ENCODE peak calls at places on chromosomes 3 and 15, in nine cellular contexts. Z is WERI-Rb-1, I is fibroblast of lung, Q is PC-9, G is foreskin fibroblast, M is fibroblast of mammary gland, K is AG09309, F is ovary, T is endodermal cell. X is an unnamed sample.

GRCh38 chr15:69573815-69574472 is 121.3 kb downstream of the RPLP1 start:
- DNase-seq in G (no peak), T (no peak), F (no peak), K (no peak), I (peak), Z (no peak), Q (no peak), M (peak), X (no peak)

GRCh38 chr15:101562428-101563059 is 73.0 kb upstream of the PCSK6 start:
- DNase-seq in Q (no peak), M (no peak), I (no peak), F (no peak), Z (no peak), T (no peak), G (no peak), K (no peak), X (no peak)

GRCh38 chr15:60477991-60478632 is 830 bp downstream of the ICE2 start:
- DNase-seq in K (no peak), M (peak), Z (no peak), Q (peak), I (peak), F (no peak), G (peak), T (peak), X (peak)

GRCh38 chr15:56168394-56168793 is 75.3 kb downstream of the RFX7 start:
- DNase-seq in G (peak), Z (no peak), K (no peak), T (no peak), Q (no peak), I (peak), M (peak), F (no peak), X (peak)

GRCh38 chr15:55222588-55222987 is 25.8 kb upstream of the RSL24D1 start:
- DNase-seq in Z (no peak), T (no peak), Q (no peak), F (no peak), I (no peak), M (no peak), K (no peak), G (no peak), X (no peak)

GRCh38 chr3:139427283-139428060 is 38.0 kb upstream of the COPB2 start:
- DNase-seq in G (peak), Q (peak), Z (peak), F (no peak), T (peak), K (peak), I (peak), M (peak), X (peak)

GRCh38 chr3:33942483-33943150 is 144.2 kb downstream of the PDCD6IP start:
- DNase-seq in M (peak), G (no peak), I (peak), F (no peak), Q (no peak), Z (no peak), K (no peak), T (no peak), X (no peak)

GRCh38 chr3:69385033-69385722 is 710 bp downstream of the FRMD4B start:
- DNase-seq in K (no peak), M (no peak), Z (no peak), I (no peak), T (no peak), Q (no peak), G (no peak), F (no peak), X (no peak)

GRCh38 chr15:96416934-96417759 is 86.6 kb downstream of the NR2F2 start:
- DNase-seq in Z (no peak), M (peak), T (peak), F (no peak), Q (no peak), K (no peak), G (peak), I (peak), X (peak)

GRCh38 chr15:96414875-96415274 is 84.4 kb downstream of the NR2F2 start:
- DNase-seq in Q (no peak), I (no peak), T (no peak), G (no peak), K (no peak), M (no peak), Z (no peak), F (no peak), X (no peak)

GRCh38 chr15:96415513-96416217 is 85.2 kb downstream of the NR2F2 start:
- DNase-seq in M (no peak), F (no peak), Z (no peak), Q (no peak), T (no peak), K (no peak), G (no peak), I (no peak), X (no peak)

GRCh38 chr15:96417760-96418130 is 87.2 kb downstream of the NR2F2 start:
- DNase-seq in Q (no peak), F (no peak), I (no peak), M (no peak), K (no peak), T (no peak), Z (no peak), G (no peak), X (no peak)

DNA sequence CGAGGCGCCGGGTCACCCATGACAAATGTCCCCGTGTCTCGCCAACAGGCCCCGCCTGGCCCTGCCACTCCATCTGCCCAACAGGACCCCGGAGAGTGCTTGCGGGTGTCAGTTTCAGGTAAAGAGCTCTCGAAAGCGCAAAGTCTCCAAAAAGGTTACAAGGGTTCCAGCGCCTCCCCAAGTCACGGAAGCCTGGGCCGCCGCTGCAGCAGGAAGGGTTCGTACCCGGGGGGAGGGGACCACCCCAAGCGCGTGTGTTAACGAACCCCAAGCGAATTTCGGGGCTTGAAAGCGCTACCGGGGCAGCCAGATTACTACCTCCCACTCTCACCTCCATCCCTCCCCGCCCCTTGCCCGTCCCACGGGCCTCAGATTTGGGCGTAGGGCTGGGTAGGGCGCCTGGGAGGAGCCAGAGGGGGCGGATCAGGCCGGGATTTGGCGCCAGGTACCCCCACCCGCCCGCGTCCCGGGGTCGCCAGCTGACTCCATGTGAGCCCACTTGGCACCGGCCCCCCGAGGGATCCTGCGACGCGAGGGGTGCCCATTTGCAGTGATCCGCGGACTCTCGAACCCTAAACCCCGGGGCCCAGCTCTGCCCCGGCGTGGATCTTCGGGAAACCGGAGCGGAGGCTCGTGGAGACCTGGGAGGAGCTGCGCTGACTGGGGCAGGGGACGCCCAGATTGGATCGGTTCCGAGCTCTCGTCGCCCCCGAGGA is 85.9 kb downstream of the NR2F2 start:
- DNase-seq in I (no peak), G (no peak), T (peak), M (no peak), Z (no peak), Q (no peak), K (no peak), F (no peak), X (no peak)
- H3K4me3 ChIP-seq in I (peak), G (no peak), T (peak), M (peak), Z (no peak), Q (no peak), K (no peak), F (peak), X (peak)

GRCh38 chr15:89127054-89127702 is 38.9 kb downstream of the ABHD2 start:
- DNase-seq in K (no peak), G (peak), F (no peak), Z (peak), M (peak), Q (no peak), I (no peak), T (no peak), X (no peak)
- TF ChIP-seq CTCF in K (peak), G (no peak), F (no peak), Z (peak), M (peak), Q (peak), I (peak), T (peak), X (peak)

DNA sequence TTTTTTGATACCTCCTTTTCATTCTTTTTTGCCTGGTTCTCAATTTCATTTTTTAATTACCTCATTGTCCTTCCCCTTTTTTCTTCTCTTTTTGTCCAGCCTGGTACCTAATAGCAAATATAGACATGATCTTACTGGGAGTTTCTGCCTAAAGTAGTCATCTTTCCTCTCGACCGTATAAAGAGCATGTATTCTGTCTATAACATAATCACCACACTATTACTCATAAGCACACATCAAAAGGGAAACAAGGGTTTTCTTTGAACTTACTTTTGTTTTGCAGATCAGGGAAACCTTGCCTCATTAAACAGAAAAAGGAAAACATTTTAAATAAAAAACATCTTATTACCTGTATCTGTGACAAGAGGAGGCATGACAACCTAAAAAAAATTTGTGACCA is 33.0 kb downstream of the FAM98B start:
- DNase-seq in K (no peak), M (no peak), F (no peak), Q (no peak), G (no peak), T (no peak), Z (no peak), I (peak), X (no peak)
- H3K4me3 ChIP-seq in K (no peak), M (no peak), F (no peak), Q (no peak), G (no peak), T (no peak), Z (no peak), I (no peak), X (no peak)

GRCh38 chr15:89305395-89305794 is 29.2 kb downstream of the POLG start:
- DNase-seq in I (no peak), M (no peak), K (no peak), Q (no peak), G (no peak), F (no peak), Z (no peak), T (no peak), X (no peak)

GRCh38 chr15:89301304-89302089 is 33.1 kb downstream of the POLG start:
- DNase-seq in M (no peak), K (no peak), Z (no peak), T (no peak), F (no peak), I (no peak), Q (no peak), G (no peak), X (no peak)

GRCh38 chr15:89303986-89304385 is 30.6 kb downstream of the POLG start:
- DNase-seq in G (peak), M (no peak), Q (no peak), F (no peak), Z (no peak), T (no peak), K (no peak), I (no peak), X (no peak)

DNA sequence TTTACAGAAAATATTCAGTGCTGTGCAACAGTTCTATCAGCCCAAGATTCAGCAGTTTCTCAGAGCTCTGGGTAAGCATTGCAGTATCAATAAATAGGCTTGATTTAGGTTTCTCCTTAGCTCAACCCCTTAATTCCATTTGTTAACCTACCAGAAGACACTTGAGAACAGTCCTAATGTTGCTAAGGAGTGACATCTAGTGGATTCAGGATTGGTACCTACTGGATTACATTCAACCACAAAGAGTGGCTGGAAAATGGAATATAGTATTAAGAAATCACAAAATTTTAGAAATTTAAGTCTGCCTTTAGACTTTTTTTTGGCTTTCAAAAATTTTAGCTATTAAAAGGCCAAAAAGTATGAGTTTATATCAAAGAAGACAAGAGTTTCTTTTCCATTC is 34.7 kb downstream of the POLG start:
- DNase-seq in K (peak), F (no peak), Z (no peak), G (peak), M (peak), I (peak), Q (no peak), T (no peak), X (peak)
- TF ChIP-seq CTCF in K (peak), F (no peak), Z (no peak), G (peak), M (peak), I (peak), Q (peak), T (peak), X (peak)

DNA sequence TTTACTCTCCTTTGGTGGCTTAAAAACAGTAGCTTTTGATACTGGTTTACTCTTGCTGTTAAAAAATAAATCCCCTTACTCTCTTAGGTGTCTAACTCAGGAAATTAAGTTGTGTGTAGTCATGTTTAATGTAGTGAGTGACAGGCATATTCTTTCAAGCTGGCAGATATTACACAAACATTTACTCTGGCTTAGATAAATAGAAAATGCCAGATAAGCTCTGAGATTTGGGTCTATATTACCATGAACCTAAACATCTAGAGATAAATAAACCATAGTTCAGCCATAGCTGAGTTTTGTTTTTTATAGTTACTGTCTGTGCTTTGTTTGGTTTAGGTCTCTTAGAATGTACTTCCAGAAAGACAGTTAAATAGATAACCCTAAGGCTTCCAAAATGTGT is 2.4 kb downstream of the SEMA6D start:
- DNase-seq in T (no peak), K (no peak), F (no peak), G (no peak), M (no peak), I (no peak), Z (no peak), Q (no peak), X (peak)
- H3K4me3 ChIP-seq in T (peak), K (no peak), F (peak), G (peak), M (no peak), I (peak), Z (peak), Q (no peak), X (peak)

GRCh38 chr3:192825657-192826200 is 91.9 kb downstream of the MB21D2 start:
- DNase-seq in Q (no peak), I (peak), G (peak), Z (no peak), T (no peak), K (no peak), M (peak), F (no peak), X (no peak)
- TF ChIP-seq CTCF in Q (peak), I (no peak), G (no peak), Z (no peak), T (peak), K (no peak), M (peak), F (no peak), X (no peak)

DNA sequence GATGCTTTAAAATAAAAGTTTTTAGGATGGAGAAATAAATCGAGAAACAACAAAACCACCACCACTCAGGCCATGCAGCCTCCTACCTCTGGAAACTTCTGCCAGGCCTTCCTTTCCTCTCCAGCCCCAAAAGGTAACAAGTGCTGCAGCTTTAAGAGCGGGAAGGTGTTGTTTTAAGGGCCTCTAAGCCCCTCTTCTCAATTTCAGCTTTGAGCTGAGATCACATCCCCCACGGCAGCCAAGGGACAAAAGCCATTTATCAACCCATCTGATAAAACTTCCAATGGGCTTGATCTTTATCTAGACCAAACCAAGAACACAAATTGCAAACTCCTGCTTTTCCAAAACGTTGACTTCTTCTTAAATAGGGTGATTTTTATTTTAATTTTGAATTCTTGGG is 18.1 kb downstream of the RGMA start:
- DNase-seq in Z (no peak), F (no peak), I (no peak), M (no peak), Q (no peak), T (no peak), K (no peak), G (no peak), X (no peak)
- H3K4me3 ChIP-seq in Z (no peak), F (peak), I (no peak), M (no peak), Q (no peak), T (peak), K (no peak), G (no peak), X (no peak)

GRCh38 chr3:194300392-194300758 is 50.8 kb downstream of the CPN2 start:
- DNase-seq in I (peak), Q (no peak), Z (no peak), M (peak), F (peak), T (peak), G (peak), K (no peak), X (peak)
- TF ChIP-seq CTCF in I (peak), Q (no peak), Z (peak), M (peak), F (no peak), T (peak), G (no peak), K (no peak), X (no peak)

GRCh38 chr3:126083138-126083445 is 832 bp downstream of the SLC41A3 start:
- DNase-seq in I (no peak), Q (no peak), T (no peak), Z (no peak), K (no peak), G (no peak), F (no peak), M (no peak), X (no peak)

GRCh38 chr3:126081618-126082333 is 2.1 kb downstream of the SLC41A3 start:
- DNase-seq in M (peak), K (no peak), T (peak), Q (peak), I (peak), Z (peak), F (no peak), G (peak), X (no peak)

GRCh38 chr3:126083913-126084514 is at the start of gene SLC41A3:
- DNase-seq in K (peak), I (peak), F (peak), G (peak), Q (peak), M (peak), Z (peak), T (peak), X (peak)

GRCh38 chr3:126083511-126083912 is 412 bp downstream of the SLC41A3 start:
- DNase-seq in Z (peak), G (peak), Q (peak), I (peak), M (peak), F (peak), T (peak), K (no peak), X (peak)

GRCh38 chr3:126082334-126083137 is 1.4 kb downstream of the SLC41A3 start:
- DNase-seq in Z (no peak), M (no peak), I (no peak), T (peak), K (no peak), Q (no peak), G (no peak), F (no peak), X (no peak)
- H3K4me3 ChIP-seq in Z (peak), M (no peak), I (no peak), T (peak), K (no peak), Q (peak), G (peak), F (no peak), X (peak)

GRCh38 chr3:195556390-195556789 is 13.3 kb upstream of the PPP1R2 start:
- DNase-seq in Z (no peak), Q (no peak), I (no peak), K (no peak), M (peak), F (no peak), G (peak), T (peak), X (peak)
- TF ChIP-seq CTCF in Z (peak), Q (no peak), I (peak), K (peak), M (peak), F (no peak), G (peak), T (peak), X (peak)